ENCODE peak calls at places on chromosomes 13 and 19, in five cellular contexts. W, U, F, E and P are unnamed samples.

GRCh38 chr19:861756-862528 is 2.5 kb downstream of the CFD start:
- DNase-seq in U (no peak), F (peak; percentile 64), E (peak; percentile 82), W (no peak), P (no peak)

GRCh38 chr13:93687261-93687660 is 460.7 kb downstream of the GPC6 start:
- DNase-seq in U (no peak), E (no peak), F (no peak), W (peak; percentile 43), P (no peak)

GRCh38 chr13:87168390-87168789 is 502.8 kb upstream of the SLITRK5 start:
- DNase-seq in W (no peak), E (no peak), F (no peak), U (no peak), P (no peak)

GRCh38 chr19:42386974-42387707 is 3.0 kb downstream of the CNFN start:
- DNase-seq in E (peak; percentile 62), W (peak; percentile 40), F (peak; percentile 43), U (peak; percentile 53), P (no peak)

GRCh38 chr13:99432637-99433542 is 68.4 kb upstream of the TM9SF2 start:
- DNase-seq in F (peak; percentile 85), E (peak; percentile 80), W (peak; percentile 78), U (peak; percentile 24), P (no peak)

GRCh38 chr13:42702726-42703125 is 78.7 kb upstream of the FAM216B start:
- DNase-seq in E (no peak), U (peak; percentile 36), F (no peak), W (no peak), P (no peak)

GRCh38 chr19:12939292-12939606 is 840 bp downstream of the CALR start:
- DNase-seq in E (no peak), U (peak; percentile 21), F (no peak), W (peak; percentile 49), P (no peak)

GRCh38 chr19:6674868-6675305 is 4.9 kb upstream of the TNFSF14 start:
- DNase-seq in W (peak; percentile 50), U (peak; percentile 46), E (peak; percentile 84), F (peak; percentile 74), P (peak; percentile 24)

GRCh38 chr13:23628250-23628649 is 58.0 kb downstream of the TNFRSF19 start:
- DNase-seq in U (no peak), F (no peak), W (no peak), E (no peak), P (no peak)

GRCh38 chr13:95155504-95155903 is 145.7 kb downstream of the ABCC4 start:
- DNase-seq in W (no peak), E (no peak), U (no peak), F (no peak), P (no peak)

GRCh38 chr13:29674532-29674931 is 79.0 kb upstream of the SLC7A1 start:
- DNase-seq in F (no peak), E (no peak), W (peak; percentile 65), U (no peak), P (no peak)

GRCh38 chr19:32252333-32252669 is 93.1 kb upstream of the ZNF507 start:
- DNase-seq in F (no peak), E (no peak), W (no peak), U (no peak), P (no peak)

GRCh38 chr19:58450836-58451357 is 525 bp upstream of the ZNF324B start:
- DNase-seq in F (no peak), E (no peak), U (peak; percentile 66), W (no peak), P (no peak)

GRCh38 chr13:108084840-108085239 is 130.5 kb downstream of the LIG4 start:
- DNase-seq in W (no peak), F (no peak), U (no peak), E (no peak), P (no peak)

GRCh38 chr19:44749318-44749717 is 810 bp downstream of the BCL3 start:
- DNase-seq in U (no peak), E (no peak), F (no peak), W (no peak), P (no peak)

GRCh38 chr19:34808566-34808965 is 35.6 kb upstream of the ZNF599 start:
- DNase-seq in F (no peak), W (peak; percentile 68), U (no peak), E (no peak), P (no peak)

GRCh38 chr13:25062479-25062878 is 33.5 kb upstream of the PABPC3 start:
- DNase-seq in U (no peak), E (no peak), W (no peak), F (no peak), P (no peak)

GRCh38 chr13:75685239-75685697 is 49.1 kb downstream of the LMO7 start:
- DNase-seq in E (no peak), W (peak; percentile 89), F (no peak), U (peak; percentile 17), P (no peak)

GRCh38 chr13:78806457-78806856 is 147.5 kb upstream of the OBI1 start:
- DNase-seq in U (no peak), F (no peak), W (no peak), E (no peak), P (no peak)

GRCh38 chr13:95386370-95386769 is 85.1 kb upstream of the ABCC4 start:
- DNase-seq in W (no peak), F (no peak), E (no peak), U (no peak), P (no peak)

GRCh38 chr19:3404324-3405260 is 38.2 kb downstream of the NFIC start:
- DNase-seq in W (peak; percentile 94), E (no peak), U (peak; percentile 88), F (no peak), P (peak; percentile 60)

GRCh38 chr19:42272535-42272897 is 3.5 kb downstream of the CIC start:
- DNase-seq in W (no peak), F (no peak), E (no peak), U (no peak), P (no peak)

GRCh38 chr13:49214917-49215376 is 5.2 kb upstream of the MLNR start:
- DNase-seq in F (peak; percentile 9), E (peak; percentile 20), W (no peak), U (peak; percentile 28), P (no peak)

GRCh38 chr13:23750383-23751121 is 138.6 kb downstream of the MIPEP start:
- DNase-seq in E (no peak), F (no peak), U (no peak), W (no peak), P (peak; percentile 3)

GRCh38 chr13:47289578-47289977 is 392.7 kb upstream of the HTR2A start:
- DNase-seq in F (no peak), W (no peak), E (no peak), U (no peak), P (no peak)

GRCh38 chr19:55497777-55498176 is 9.5 kb downstream of the SSC5D start:
- DNase-seq in W (no peak), F (no peak), U (no peak), E (no peak), P (no peak)

GRCh38 chr19:6686628-6686975 is 16.6 kb upstream of the TNFSF14 start:
- DNase-seq in E (no peak), U (no peak), F (no peak), W (no peak), P (no peak)

GRCh38 chr19:54192972-54193371 is 1.9 kb downstream of the TSEN34 start:
- DNase-seq in W (no peak), E (no peak), U (no peak), F (no peak), P (no peak)

GRCh38 chr19:2129022-2129421 is 22.3 kb downstream of the AP3D1 start:
- DNase-seq in E (no peak), U (no peak), F (no peak), W (no peak), P (no peak)

GRCh38 chr13:48231080-48231479 is 1.9 kb upstream of the ITM2B start:
- DNase-seq in E (no peak), W (no peak), U (no peak), F (no peak), P (no peak)

GRCh38 chr13:104592127-104592526 is 1525.9 kb upstream of the SLC10A2 start:
- DNase-seq in F (no peak), U (no peak), W (no peak), E (no peak), P (no peak)

GRCh38 chr13:59837101-59837500 is 326.6 kb downstream of the DIAPH3 start:
- DNase-seq in W (no peak), F (no peak), U (no peak), E (no peak), P (no peak)

GRCh38 chr19:2428027-2428690 is 773 bp upstream of the TIMM13 start:
- DNase-seq in F (no peak), E (no peak), U (peak; percentile 10), W (peak; percentile 9), P (no peak)

GRCh38 chr19:35712910-35713845 is 4.6 kb upstream of the KMT2B start:
- DNase-seq in E (peak; percentile 82), W (no peak), F (peak; percentile 17), U (no peak), P (no peak)

GRCh38 chr13:88068975-88069374 is 397.8 kb downstream of the SLITRK5 start:
- DNase-seq in U (no peak), E (no peak), F (no peak), W (no peak), P (no peak)

GRCh38 chr19:34269968-34270621 is 15.7 kb downstream of the GARRE1 start:
- DNase-seq in W (peak; percentile 51), E (peak; percentile 47), U (peak; percentile 61), F (peak; percentile 69), P (peak; percentile 97)